ENCODE peak calls at places on chromosome 20, in eight cellular contexts. D, R, F, T, H, Y, M and N are unnamed samples.
A peak's percentile ranks its signal among the peaks of the same experiment; 100 is the strongest.

GRCh38 chr20:63708301-63709148 is 686 bp downstream of the ZGPAT start:
- DNase-seq in D (no peak), R (no peak), F (no peak), T (peak; percentile 22), H (no peak), Y (peak; percentile 55), M (no peak), N (no peak)

GRCh38 chr20:41369673-41370072 is 3.1 kb upstream of the EMILIN3 start:
- DNase-seq in D (no peak), R (no peak), F (no peak), T (no peak), H (no peak), Y (no peak), M (no peak), N (no peak)

GRCh38 chr20:35617397-35618031 is 1.9 kb downstream of the SPAG4 start:
- DNase-seq in D (peak; percentile 59), R (peak; percentile 73), F (no peak), T (peak; percentile 67), H (peak; percentile 83), Y (peak; percentile 51), M (no peak), N (peak; percentile 33)

GRCh38 chr20:45509091-45509490 is 6.3 kb downstream of the SPINT3 start:
- DNase-seq in D (no peak), R (no peak), F (no peak), T (no peak), H (no peak), Y (no peak), M (no peak), N (no peak)

GRCh38 chr20:47237715-47238114 is 118.8 kb downstream of the ZMYND8 start:
- DNase-seq in D (peak; percentile 35), R (no peak), F (no peak), T (no peak), H (no peak), Y (no peak), M (no peak), N (no peak)

GRCh38 chr20:10863337-10864060 is 189.7 kb upstream of the JAG1 start:
- DNase-seq in D (peak; percentile 85), R (peak; percentile 91), F (no peak), T (no peak), H (peak; percentile 95), Y (no peak), M (no peak), N (no peak)

GRCh38 chr20:48682529-48683385 is 145.0 kb downstream of the PREX1 start:
- DNase-seq in D (peak; percentile 99), R (peak; percentile 95), F (no peak), T (peak; percentile 93), H (no peak), Y (peak; percentile 76), M (peak; percentile 87), N (no peak)

GRCh38 chr20:45781391-45781931 is 10.2 kb downstream of the WFDC3 start:
- DNase-seq in D (peak; percentile 88), R (peak; percentile 79), F (no peak), T (peak; percentile 42), H (peak; percentile 96), Y (no peak), M (no peak), N (no peak)

GRCh38 chr20:2631228-2631627 is 21.2 kb upstream of the NOP56 start:
- DNase-seq in D (peak; percentile 13), R (peak; percentile 61), F (no peak), T (no peak), H (peak; percentile 31), Y (no peak), M (no peak), N (no peak)
- TF ChIP-seq CTCF in D (peak; percentile 13), R (peak; percentile 43), F (no peak), T (no peak), H (peak; percentile 55), Y (no peak), M (no peak), N (no peak)

GRCh38 chr20:36745927-36746659 is at the start of gene NDRG3:
- DNase-seq in D (peak; percentile 95), R (peak; percentile 95), F (peak; percentile 63), T (peak; percentile 93), H (peak; percentile 94), Y (peak; percentile 92), M (peak; percentile 91), N (peak; percentile 84)
- TF ChIP-seq CTCF in D (no peak), R (no peak), F (no peak), T (no peak), H (no peak), Y (no peak), M (no peak), N (no peak)

GRCh38 chr20:671252-672030 is 4.2 kb downstream of the SCRT2 start:
- DNase-seq in D (no peak), R (no peak), F (no peak), T (no peak), H (no peak), Y (no peak), M (no peak), N (no peak)

GRCh38 chr20:673606-674005 is 2.0 kb downstream of the SCRT2 start:
- DNase-seq in D (no peak), R (no peak), F (no peak), T (no peak), H (no peak), Y (no peak), M (no peak), N (no peak)

GRCh38 chr20:675453-676314 is at the start of gene SCRT2:
- DNase-seq in D (peak; percentile 83), R (peak; percentile 75), F (no peak), T (peak; percentile 74), H (peak; percentile 83), Y (peak; percentile 80), M (peak; percentile 95), N (peak; percentile 85)

GRCh38 chr20:674936-675452 is 608 bp downstream of the SCRT2 start:
- DNase-seq in D (no peak), R (no peak), F (no peak), T (no peak), H (no peak), Y (no peak), M (no peak), N (no peak)

GRCh38 chr20:672975-673604 is 2.5 kb downstream of the SCRT2 start:
- DNase-seq in D (no peak), R (no peak), F (no peak), T (no peak), H (peak; percentile 17), Y (peak; percentile 51), M (no peak), N (no peak)
- TF ChIP-seq CTCF in D (no peak), R (peak; percentile 47), F (no peak), T (no peak), H (peak; percentile 55), Y (peak; percentile 61), M (peak; percentile 23), N (peak; percentile 32)

GRCh38 chr20:3786665-3787639 is at the start of gene CENPB:
- DNase-seq in D (peak; percentile 89), R (peak; percentile 84), F (peak; percentile 45), T (peak; percentile 83), H (peak; percentile 94), Y (peak; percentile 97), M (peak; percentile 96), N (peak; percentile 94)
- TF ChIP-seq CTCF in D (peak; percentile 57), R (peak; percentile 43), F (peak; percentile 51), T (peak; percentile 74), H (peak; percentile 73), Y (peak; percentile 75), M (peak; percentile 62), N (peak; percentile 87)

DNA sequence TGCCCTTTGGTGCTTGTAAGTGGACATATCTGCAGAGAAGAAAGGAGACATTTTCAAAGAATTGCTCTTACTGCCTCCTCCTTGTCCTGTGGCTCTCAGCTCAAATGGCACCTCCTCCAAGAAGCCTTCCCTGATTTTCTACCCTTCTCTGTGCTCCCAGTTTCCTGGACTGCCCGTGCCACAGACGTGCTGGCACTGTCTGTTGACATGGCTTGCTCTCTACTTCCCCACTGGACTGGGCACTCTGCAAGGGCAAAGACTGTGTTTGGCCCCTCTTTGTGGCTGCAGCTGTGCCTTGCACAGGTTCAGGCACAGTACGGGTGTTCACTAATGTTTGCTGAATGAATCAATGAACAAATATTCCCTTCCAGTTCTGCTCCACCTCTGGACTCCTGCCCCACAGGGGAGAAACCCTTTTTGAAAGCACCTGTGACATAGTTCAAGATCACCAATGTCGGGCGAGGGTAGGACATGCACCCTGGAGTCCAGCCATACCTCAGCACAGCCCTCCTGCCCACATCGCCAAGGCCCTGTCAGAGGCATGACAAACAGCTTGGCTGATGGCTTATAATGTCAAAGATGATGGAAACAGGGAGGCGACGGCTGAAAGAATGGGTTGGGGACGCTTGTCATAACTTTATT is 15.7 kb upstream of the CTNNBL1 start:
- DNase-seq in D (no peak), R (no peak), F (no peak), T (no peak), H (peak; percentile 19), Y (no peak), M (no peak), N (no peak)
- TF ChIP-seq CTCF in D (no peak), R (no peak), F (no peak), T (no peak), H (no peak), Y (no peak), M (no peak), N (no peak)

GRCh38 chr20:33007376-33008335 is at the start of gene BPIFB2:
- DNase-seq in D (no peak), R (no peak), F (no peak), T (no peak), H (no peak), Y (no peak), M (no peak), N (no peak)

GRCh38 chr20:33004141-33004751 is at the start of gene SUN5:
- DNase-seq in D (no peak), R (no peak), F (no peak), T (no peak), H (no peak), Y (no peak), M (no peak), N (no peak)

GRCh38 chr20:33005908-33006775 is 1.4 kb upstream of the BPIFB2 start:
- DNase-seq in D (no peak), R (no peak), F (no peak), T (no peak), H (no peak), Y (no peak), M (no peak), N (no peak)

GRCh38 chr20:33006776-33007375 is 628 bp upstream of the BPIFB2 start:
- DNase-seq in D (no peak), R (no peak), F (no peak), T (no peak), H (no peak), Y (no peak), M (no peak), N (no peak)

DNA sequence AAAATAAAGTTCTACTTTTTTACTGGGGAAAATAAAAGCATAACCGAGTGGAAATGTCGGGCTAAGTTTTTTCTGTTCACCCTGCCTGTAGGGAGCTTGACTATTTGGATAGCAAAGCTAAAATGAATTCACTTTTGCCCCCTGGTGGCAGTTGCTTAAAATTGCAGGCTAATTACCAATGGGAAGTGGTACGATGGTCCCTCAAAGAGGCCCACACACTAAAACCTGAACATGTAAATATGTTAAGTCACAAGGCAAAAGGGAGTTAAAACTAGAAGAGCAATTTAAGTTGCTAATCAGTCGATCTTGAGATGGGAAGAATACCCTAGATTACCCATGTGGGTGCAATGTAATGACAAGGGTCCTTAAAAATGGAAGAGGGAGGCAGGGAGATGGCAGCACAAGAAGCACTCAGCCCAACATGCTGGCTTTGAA is 916 bp upstream of the SUN5 start:
- DNase-seq in D (peak; percentile 7), R (peak; percentile 18), F (no peak), T (no peak), H (peak; percentile 59), Y (no peak), M (no peak), N (peak; percentile 40)
- TF ChIP-seq CTCF in D (peak; percentile 45), R (peak; percentile 50), F (peak; percentile 11), T (peak; percentile 8), H (peak; percentile 80), Y (peak; percentile 84), M (peak; percentile 83), N (peak; percentile 75)